ENCODE peak calls at places on chromosomes 12 and 14, in six cellular contexts. H is HepG2, M is tibial nerve, B is cardiac fibroblast, V is testis, I is mammary epithelial cell. U is an unnamed sample.
A peak's percentile ranks its signal among the peaks of the same experiment; 100 is the strongest.

GRCh38 chr14:53953002-53953827 is 3.4 kb downstream of the BMP4 start:
- DNase-seq in H (peak; percentile 69), M (peak; percentile 80), B (peak; percentile 71), V (peak; percentile 77), I (peak; percentile 59), U (peak; percentile 89)

GRCh38 chr12:115132145-115132544 is 448.2 kb upstream of the TBX3 start:
- DNase-seq in H (no peak), M (no peak), B (peak; percentile 81), V (no peak), I (peak; percentile 88), U (peak; percentile 90)

GRCh38 chr12:49622501-49623141 is 740 bp upstream of the PRPF40B start:
- DNase-seq in H (no peak), M (peak; percentile 24), B (peak; percentile 22), V (peak; percentile 55), I (peak; percentile 48), U (no peak)

GRCh38 chr14:76080471-76080870 is 71.3 kb upstream of the GPATCH2L start:
- DNase-seq in H (no peak), M (no peak), B (no peak), V (no peak), I (no peak), U (no peak)

GRCh38 chr14:99338313-99338712 is 66.3 kb upstream of the BCL11B start:
- DNase-seq in H (no peak), M (no peak), B (no peak), V (no peak), I (no peak), U (no peak)

GRCh38 chr12:48601013-48601756 is 31.3 kb upstream of the LALBA start:
- DNase-seq in H (no peak), M (no peak), B (peak; percentile 32), V (no peak), I (peak; percentile 35), U (peak; percentile 7)

GRCh38 chr14:101114726-101115481 is 211.4 kb upstream of the RTL1 start:
- DNase-seq in H (no peak), M (no peak), B (no peak), V (peak; percentile 4), I (no peak), U (no peak)

GRCh38 chr14:70721542-70721941 is 79.8 kb downstream of the TTC9 start:
- DNase-seq in H (peak; percentile 40), M (no peak), B (no peak), V (peak; percentile 54), I (peak; percentile 39), U (no peak)

GRCh38 chr14:65241125-65241752 is 138.9 kb upstream of the MAX start:
- DNase-seq in H (no peak), M (no peak), B (no peak), V (no peak), I (no peak), U (no peak)

GRCh38 chr14:73422515-73422914 is 35.8 kb downstream of the NUMB start:
- DNase-seq in H (no peak), M (no peak), B (no peak), V (no peak), I (no peak), U (no peak)
- H3K4me3 ChIP-seq in H (no peak overlapping the region), M (no peak overlapping the region), B (no peak overlapping the region), V (no peak overlapping the region), I (no peak overlapping the region), U (no peak overlapping the region)

GRCh38 chr12:67517181-67517887 is 131.2 kb upstream of the DYRK2 start:
- DNase-seq in H (no peak), M (peak; percentile 32), B (peak; percentile 51), V (no peak), I (peak; percentile 96), U (peak; percentile 23)

GRCh38 chr12:67520611-67521010 is 127.9 kb upstream of the DYRK2 start:
- DNase-seq in H (no peak), M (no peak), B (no peak), V (no peak), I (no peak), U (no peak)

GRCh38 chr12:67522222-67522621 is 126.3 kb upstream of the DYRK2 start:
- DNase-seq in H (no peak), M (no peak), B (no peak), V (no peak), I (no peak), U (no peak)

GRCh38 chr12:67515679-67516363 is 132.7 kb upstream of the DYRK2 start:
- DNase-seq in H (no peak), M (no peak), B (no peak), V (no peak), I (no peak), U (no peak)

GRCh38 chr12:67519824-67520433 is 128.6 kb upstream of the DYRK2 start:
- DNase-seq in H (no peak), M (no peak), B (no peak), V (no peak), I (no peak), U (no peak)
- H3K4me3 ChIP-seq in H (no peak overlapping the region), M (no peak overlapping the region), B (no peak overlapping the region), V (no peak overlapping the region), I (no peak overlapping the region), U (no peak overlapping the region)

DNA sequence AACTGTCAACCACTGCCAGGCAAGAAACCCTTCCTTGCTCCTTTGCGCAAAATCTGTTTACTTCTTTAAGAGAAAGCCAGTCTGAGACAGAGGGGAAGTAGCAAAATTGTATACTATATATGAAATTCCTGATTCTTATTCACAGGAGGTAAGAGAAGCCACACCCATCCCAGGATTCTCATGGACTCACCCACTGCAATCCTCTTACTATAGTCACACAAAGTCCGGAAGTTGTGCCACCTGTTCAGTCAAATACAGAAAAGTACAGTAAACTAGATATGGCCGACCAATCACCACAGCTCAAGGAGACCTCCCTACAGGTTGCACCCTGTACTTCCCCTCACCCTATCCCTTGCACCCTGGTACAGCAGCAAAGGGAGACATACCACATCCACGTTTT is 2.9 kb downstream of the PRMT5 start:
- DNase-seq in H (no peak), M (no peak), B (peak; percentile 52), V (no peak), I (peak; percentile 73), U (no peak)
- H3K4me3 ChIP-seq in H (no peak overlapping the region), M (no peak overlapping the region), B (no peak overlapping the region), V (no peak overlapping the region), I (peak overlapping the region; percentile 1), U (no peak overlapping the region)

GRCh38 chr12:15689751-15690191 is 99.4 kb downstream of the EPS8 start:
- DNase-seq in H (peak; percentile 6), M (no peak), B (peak; percentile 38), V (no peak), I (peak; percentile 8), U (no peak)

GRCh38 chr12:15688202-15688736 is 100.9 kb downstream of the EPS8 start:
- DNase-seq in H (no peak), M (peak; percentile 73), B (peak; percentile 76), V (peak; percentile 58), I (no peak), U (peak; percentile 32)

GRCh38 chr12:15690320-15690719 is 98.9 kb downstream of the EPS8 start:
- DNase-seq in H (no peak), M (no peak), B (no peak), V (no peak), I (no peak), U (no peak)

GRCh38 chr12:15687583-15687982 is 101.6 kb downstream of the EPS8 start:
- DNase-seq in H (no peak), M (no peak), B (peak; percentile 34), V (no peak), I (no peak), U (no peak)

GRCh38 chr12:15688838-15689237 is 100.3 kb downstream of the EPS8 start:
- DNase-seq in H (no peak), M (no peak), B (peak; percentile 49), V (no peak), I (no peak), U (peak; percentile 27)
- H3K4me3 ChIP-seq in H (no peak overlapping the region), M (peak overlapping the region; percentile 17), B (no peak overlapping the region), V (peak overlapping the region; percentile 19), I (no peak overlapping the region), U (no peak overlapping the region)

GRCh38 chr14:61698216-61698980 is 3.1 kb downstream of the HIF1A start:
- DNase-seq in H (no peak), M (no peak), B (peak; percentile 63), V (no peak), I (no peak), U (peak; percentile 72)

GRCh38 chr14:61695695-61696527 is 598 bp downstream of the HIF1A start:
- DNase-seq in H (peak; percentile 45), M (peak; percentile 40), B (peak; percentile 74), V (peak; percentile 77), I (peak; percentile 58), U (peak; percentile 77)

GRCh38 chr14:61694830-61695694 is at the start of gene HIF1A:
- DNase-seq in H (peak; percentile 93), M (peak; percentile 91), B (peak; percentile 99), V (peak; percentile 98), I (peak; percentile 99), U (peak; percentile 100)

GRCh38 chr14:61699092-61699491 is 3.8 kb downstream of the HIF1A start:
- DNase-seq in H (no peak), M (no peak), B (peak; percentile 65), V (no peak), I (no peak), U (peak; percentile 64)

DNA sequence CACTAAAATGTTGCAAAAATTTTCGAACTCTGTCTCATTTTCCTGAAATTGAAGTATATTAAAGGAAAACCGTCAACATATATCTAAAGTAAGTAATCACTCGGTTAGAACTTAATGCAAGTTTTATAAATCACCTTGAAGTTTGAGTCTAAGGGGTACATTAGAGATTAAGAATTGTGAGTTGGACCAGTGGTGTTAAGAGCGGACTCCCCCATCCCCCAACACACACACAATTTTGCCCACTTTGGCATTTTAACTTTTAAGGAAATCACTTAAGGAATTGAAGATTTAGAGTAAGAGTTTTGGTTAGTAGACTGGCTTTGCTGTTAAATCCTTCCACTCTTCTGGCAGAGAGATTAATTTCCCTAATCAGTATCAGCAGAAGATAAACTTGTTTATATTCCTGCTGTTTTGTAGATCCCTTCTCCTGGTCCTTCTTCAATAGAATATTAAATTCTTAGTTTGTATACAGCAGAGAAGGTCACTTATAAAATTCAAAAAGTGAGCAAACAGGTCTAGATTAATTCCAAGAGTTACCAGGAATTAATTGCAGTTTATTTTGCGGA is 1.5 kb downstream of the HIF1A start:
- DNase-seq in H (no peak), M (no peak), B (peak; percentile 73), V (no peak), I (no peak), U (peak; percentile 70)
- H3K4me3 ChIP-seq in H (peak overlapping the region; percentile 97), M (peak overlapping the region; percentile 89), B (peak overlapping the region; percentile 82), V (peak overlapping the region; percentile 73), I (peak overlapping the region; percentile 87), U (peak overlapping the region; percentile 71)

DNA sequence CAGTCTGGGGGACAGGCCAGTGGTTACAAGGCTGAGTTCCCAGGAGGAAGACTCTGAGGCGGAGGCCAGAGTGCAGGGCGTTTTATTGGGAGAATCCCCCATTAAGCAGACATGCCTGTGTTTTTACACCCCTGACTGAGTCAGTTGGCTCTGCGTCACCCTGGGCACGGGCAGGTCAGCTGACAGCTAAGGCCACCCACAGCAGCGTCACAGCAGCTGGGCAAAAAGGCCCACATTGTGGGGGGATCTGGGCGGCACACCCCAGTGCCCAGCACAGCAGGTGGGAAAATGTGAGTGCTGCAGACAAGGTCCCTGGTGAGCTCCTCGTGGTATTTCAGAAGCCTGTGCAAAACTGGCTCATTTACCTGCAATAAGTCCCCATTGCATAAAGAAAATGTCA is 184.7 kb downstream of the AACS start:
- DNase-seq in H (no peak), M (no peak), B (no peak), V (no peak), I (no peak), U (no peak)
- H3K4me3 ChIP-seq in H (no peak overlapping the region), M (no peak overlapping the region), B (no peak overlapping the region), V (no peak overlapping the region), I (no peak overlapping the region), U (no peak overlapping the region)

DNA sequence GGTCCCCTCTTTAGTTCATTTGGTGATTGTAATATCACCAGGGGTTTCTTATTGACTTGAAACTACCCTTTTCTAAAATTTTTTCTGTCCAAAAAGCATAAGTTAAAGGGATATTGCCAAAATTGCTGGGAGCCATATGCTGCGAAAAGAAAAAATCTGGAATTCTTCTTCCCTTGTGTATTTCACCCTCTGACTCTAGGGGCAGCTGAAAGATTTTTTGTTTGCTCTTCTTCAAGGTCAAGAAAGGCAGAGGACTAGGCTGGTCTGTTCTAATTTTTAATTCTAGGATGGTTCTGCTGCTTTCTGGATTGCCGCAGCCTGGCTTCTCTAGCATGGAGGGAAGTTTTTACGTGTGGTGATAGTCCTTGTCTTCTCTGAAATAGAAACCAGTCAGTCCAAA is 61.6 kb downstream of the FBXL14 start:
- DNase-seq in H (no peak), M (no peak), B (no peak), V (no peak), I (no peak), U (no peak)
- H3K4me3 ChIP-seq in H (no peak overlapping the region), M (no peak overlapping the region), B (no peak overlapping the region), V (no peak overlapping the region), I (no peak overlapping the region), U (no peak overlapping the region)